ENCODE peak calls at places on chromosomes 2 and 18, in four cellular contexts. Q is GM23248; U is CD8-positive, alpha-beta T cell; G is heart right ventricle. E is an unnamed sample. For H3K9me3, the result is how much of the 10 kb centered on the place peaks cover.

GRCh38 chr2:113858764-113859163 is 31.1 kb upstream of the ACTR3 start:
- DNase-seq in U (no peak), G (no peak), Q (peak), E (no peak)

GRCh38 chr2:96090527-96090926 is 25.8 kb downstream of the ADRA2B start:
- DNase-seq in G (no peak), U (no peak), Q (no peak), E (no peak)

GRCh38 chr18:62566199-62566598 is 43.4 kb downstream of the ZCCHC2 start:
- DNase-seq in Q (peak), G (no peak), U (no peak), E (no peak)

GRCh38 chr2:127157651-127158460 is 50.9 kb upstream of the BIN1 start:
- DNase-seq in U (no peak), G (no peak), Q (no peak), E (no peak)

GRCh38 chr2:207265849-207266248 is 100.1 kb upstream of the KLF7 start:
- DNase-seq in Q (no peak), G (no peak), U (no peak), E (no peak)

GRCh38 chr2:119292226-119292625 is 68.6 kb downstream of the STEAP3 start:
- DNase-seq in G (no peak), U (no peak), Q (no peak), E (no peak)

GRCh38 chr2:109033171-109033570 is 44.2 kb upstream of the EDAR start:
- DNase-seq in U (no peak), Q (no peak), G (no peak), E (no peak)

GRCh38 chr2:32810909-32811495 is 135.8 kb upstream of the LTBP1 start:
- DNase-seq in G (no peak), Q (peak), U (no peak), E (no peak)

GRCh38 chr2:65661980-65662653 is 229.7 kb upstream of the SPRED2 start:
- DNase-seq in Q (peak), U (no peak), G (no peak), E (no peak)

GRCh38 chr2:99481941-99482340 is 7.9 kb downstream of the REV1 start:
- DNase-seq in Q (peak), U (no peak), G (no peak), E (no peak)

GRCh38 chr18:75208055-75208835 is 694 bp downstream of the PTGR3 start:
- DNase-seq in U (peak), Q (peak), G (peak), E (peak)

GRCh38 chr18:42444349-42444748 is 489.3 kb downstream of the PIK3C3 start:
- DNase-seq in Q (no peak), G (no peak), U (no peak), E (no peak)

GRCh38 chr2:190413421-190413820 is 5.3 kb downstream of the MFSD6 start:
- DNase-seq in U (no peak), G (no peak), Q (no peak), E (no peak)

GRCh38 chr2:11778923-11779757 is 32.7 kb downstream of the LPIN1 start:
- DNase-seq in U (peak), Q (peak), G (peak), E (peak)

GRCh38 chr2:133270550-133270949 is 297.7 kb downstream of the NCKAP5 start:
- DNase-seq in Q (no peak), G (no peak), U (no peak), E (no peak)

GRCh38 chr2:176494949-176495353 is 225.7 kb downstream of the MTX2 start:
- DNase-seq in G (peak), U (no peak), Q (peak), E (no peak)

GRCh38 chr2:174763793-174764179 is 486 bp downstream of the CHRNA1 start:
- DNase-seq in G (no peak), U (no peak), Q (no peak), E (no peak)

GRCh38 chr2:18484625-18485024 is 75.8 kb downstream of the RDH14 start:
- DNase-seq in U (no peak), Q (no peak), G (no peak), E (no peak)

GRCh38 chr2:10873790-10874437 is 37.8 kb upstream of the KCNF1 start:
- DNase-seq in Q (peak), U (no peak), G (peak), E (no peak)

GRCh38 chr2:205898744-205899143 is 187.2 kb downstream of the INO80D start:
- DNase-seq in Q (no peak), G (no peak), U (no peak), E (no peak)

GRCh38 chr2:222688912-222689311 is 17.5 kb downstream of the MOGAT1 start:
- DNase-seq in Q (peak), G (no peak), U (no peak), E (no peak)

GRCh38 chr2:88575630-88576029 is 51.6 kb downstream of the EIF2AK3 start:
- DNase-seq in Q (no peak), U (no peak), G (no peak), E (no peak)

GRCh38 chr18:67278984-67279383 is 237.5 kb downstream of the DSEL start:
- DNase-seq in Q (no peak), G (no peak), U (no peak), E (no peak)

GRCh38 chr2:95525294-95526035 is 40.9 kb upstream of the TRIM43B start:
- DNase-seq in Q (peak), U (no peak), G (peak), E (no peak)

GRCh38 chr2:85853499-85854165 is 35.2 kb downstream of the ST3GAL5 start:
- DNase-seq in U (no peak), Q (no peak), G (no peak), E (no peak)

GRCh38 chr2:239276813-239277193 is 124.0 kb downstream of the HDAC4 start:
- DNase-seq in Q (no peak), U (no peak), G (no peak), E (no peak)

GRCh38 chr2:127365211-127365643 is 22.5 kb downstream of the MAP3K2 start:
- DNase-seq in G (no peak), U (no peak), Q (no peak), E (no peak)

GRCh38 chr2:164934790-164935466 is 20.4 kb downstream of the SLC38A11 start:
- DNase-seq in Q (no peak), U (no peak), G (no peak), E (no peak)

GRCh38 chr18:58476521-58477210 is 152.2 kb downstream of the ALPK2 start:
- DNase-seq in G (no peak), U (no peak), Q (no peak), E (no peak)

GRCh38 chr2:7625392-7626138 is 708.4 kb downstream of the RNF144A start:
- DNase-seq in G (no peak), U (no peak), Q (no peak), E (no peak)
- H3K9me3 ChIP-seq in G (under half), U (under half), Q (under half), E (under half)

GRCh38 chr2:81937944-81938343 is 1633.4 kb upstream of the LRRTM1 start:
- DNase-seq in U (no peak), G (no peak), Q (no peak), E (no peak)
- H3K9me3 ChIP-seq in U (under half), G (under half), Q (under half), E (under half)

GRCh38 chr2:43065871-43066270 is 160.5 kb downstream of the ZFP36L2 start:
- DNase-seq in G (no peak), Q (no peak), U (no peak), E (no peak)

GRCh38 chr2:43068730-43069517 is 157.5 kb downstream of the ZFP36L2 start:
- DNase-seq in U (no peak), G (no peak), Q (no peak), E (no peak)

GRCh38 chr2:43065036-43065435 is 161.4 kb downstream of the ZFP36L2 start:
- DNase-seq in G (no peak), Q (no peak), U (no peak), E (no peak)

GRCh38 chr2:43068053-43068471 is 158.3 kb downstream of the ZFP36L2 start:
- DNase-seq in G (no peak), Q (no peak), U (no peak), E (no peak)

DNA sequence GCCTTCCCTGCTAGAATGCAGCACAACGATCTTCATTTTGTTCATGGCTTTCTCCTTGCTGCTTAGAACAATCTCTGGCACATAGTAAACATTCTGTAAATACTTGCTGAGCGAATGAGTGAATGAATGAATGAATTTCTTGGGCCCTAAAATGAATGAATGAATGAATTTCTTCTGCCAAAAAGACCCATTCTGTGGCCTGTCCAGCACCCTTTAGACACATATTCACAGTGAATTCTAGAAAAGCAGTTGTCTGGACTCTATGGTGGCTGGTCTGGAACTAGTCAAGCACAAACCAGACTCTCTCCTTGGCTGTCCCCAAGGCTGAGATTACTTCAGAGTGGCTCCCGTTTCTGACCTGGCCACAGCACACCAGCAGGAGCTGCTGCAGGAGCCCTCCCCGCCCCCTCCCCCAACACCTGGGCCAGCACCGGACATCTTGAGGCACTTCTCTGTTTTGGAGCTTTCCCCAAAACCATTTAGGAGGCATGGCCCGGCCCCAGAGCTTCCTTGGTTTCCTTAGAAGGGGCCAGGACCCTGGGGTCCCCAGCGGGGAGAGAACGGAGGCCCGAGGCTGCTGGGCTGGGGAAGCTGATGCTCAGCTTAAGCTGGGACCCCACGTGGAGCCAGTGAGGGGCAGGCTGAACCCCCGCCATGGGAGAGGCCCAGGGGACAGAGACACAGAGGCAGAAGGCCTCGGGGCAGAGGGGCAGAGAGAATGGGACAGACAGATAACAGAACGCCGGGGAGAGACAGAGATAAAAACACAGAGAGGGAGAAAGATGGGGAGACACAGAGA is 159.0 kb downstream of the ZFP36L2 start:
- DNase-seq in G (no peak), Q (no peak), U (no peak), E (no peak)
- H3K9me3 ChIP-seq in G (under half), Q (under half), U (under half), E (under half)

DNA sequence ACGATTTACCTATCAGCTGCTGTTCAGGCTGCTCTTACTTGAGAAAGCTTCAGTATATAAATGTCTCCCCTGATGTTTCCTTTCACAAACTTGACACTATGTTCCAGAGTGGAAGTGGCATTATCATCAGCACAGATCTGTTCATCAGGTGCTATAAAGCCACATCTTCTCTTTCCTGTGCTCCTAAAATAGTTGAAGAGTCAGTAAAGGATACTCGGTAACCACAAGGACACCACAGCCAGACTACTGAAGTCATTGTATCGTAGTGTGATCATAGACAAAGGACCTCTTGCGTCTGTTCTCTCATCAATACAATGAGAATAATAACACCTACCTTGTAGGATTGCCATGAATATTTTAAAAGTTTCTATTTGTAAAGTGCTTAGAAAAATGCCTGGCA is 841.0 kb upstream of the CELF4 start:
- DNase-seq in Q (no peak), G (no peak), U (no peak), E (no peak)
- H3K9me3 ChIP-seq in Q (under half), G (under half), U (under half), E (under half)

GRCh38 chr18:70354080-70354479 is 65.2 kb downstream of the SOCS6 start:
- DNase-seq in U (no peak), G (no peak), Q (peak), E (no peak)
- H3K9me3 ChIP-seq in U (under half), G (under half), Q (under half), E (under half)

GRCh38 chr18:55967019-55967418 is 379.0 kb upstream of the TCF4 start:
- DNase-seq in Q (no peak), U (no peak), G (no peak), E (no peak)
- H3K9me3 ChIP-seq in Q (under half), U (under half), G (under half), E (under half)